ENCODE peak calls at places on chromosomes 13 and 19, in four cellular contexts. G, Q, F and C are unnamed samples.

GRCh38 chr19:47239610-47240296 is 8.8 kb upstream of the BBC3 start:
- DNase-seq in F (peak; percentile 90), Q (peak; percentile 97), G (peak; percentile 83), C (no peak)

GRCh38 chr19:31140717-31141116 is 208.5 kb downstream of the TSHZ3 start:
- DNase-seq in F (no peak), Q (no peak), G (no peak), C (no peak)

GRCh38 chr13:98173431-98173921 is 3.6 kb downstream of the RNF113B start:
- DNase-seq in F (no peak), Q (no peak), G (no peak), C (no peak)

GRCh38 chr19:3712663-3713531 is 4.7 kb downstream of the TJP3 start:
- DNase-seq in F (no peak), G (no peak), Q (no peak), C (no peak)

GRCh38 chr13:21672811-21673591 is 2.1 kb downstream of the FGF9 start:
- DNase-seq in F (no peak), G (no peak), Q (no peak), C (no peak)

GRCh38 chr19:56764296-56764695 is 76.2 kb downstream of the PEG3 start:
- DNase-seq in G (no peak), Q (no peak), F (no peak), C (no peak)

GRCh38 chr19:7871280-7871529 is 3.0 kb downstream of the PRR36 start:
- DNase-seq in Q (no peak), F (no peak), G (no peak), C (no peak)

GRCh38 chr13:33207616-33207964 is 78.0 kb downstream of the STARD13 start:
- DNase-seq in G (no peak), Q (no peak), F (no peak), C (no peak)

GRCh38 chr13:64551755-64552154 is 2678.4 kb downstream of the PCDH9 start:
- DNase-seq in F (no peak), Q (no peak), G (no peak), C (no peak)

GRCh38 chr13:37910790-37911189 is 41.2 kb upstream of the TRPC4 start:
- DNase-seq in G (no peak), Q (no peak), F (no peak), C (peak; percentile 45)

GRCh38 chr19:46491975-46492682 is 3.5 kb downstream of the PNMA8B start:
- DNase-seq in G (no peak), F (no peak), Q (peak; percentile 26), C (no peak)

GRCh38 chr19:45716314-45717130 is 14.2 kb downstream of the FBXO46 start:
- DNase-seq in Q (peak; percentile 57), F (no peak), G (no peak), C (no peak)

GRCh38 chr19:38731654-38732301 is 12.5 kb downstream of the CAPN12 start:
- DNase-seq in G (no peak), F (no peak), Q (no peak), C (no peak)

GRCh38 chr19:33703438-33703750 is 81.6 kb downstream of the CHST8 start:
- DNase-seq in G (no peak), F (no peak), Q (peak; percentile 5), C (no peak)

GRCh38 chr13:74573654-74574053 is 439.4 kb upstream of the KLF12 start:
- DNase-seq in G (peak; percentile 70), F (peak; percentile 68), Q (no peak), C (peak; percentile 7)

GRCh38 chr19:16167055-16167454 is 6.3 kb downstream of the CIB3 start:
- DNase-seq in G (no peak), F (no peak), Q (no peak), C (no peak)

GRCh38 chr13:102017248-102017647 is 384.6 kb downstream of the FGF14 start:
- DNase-seq in G (no peak), F (no peak), Q (no peak), C (no peak)

GRCh38 chr19:46517471-46517870 is 21.8 kb upstream of the PNMA8B start:
- DNase-seq in F (no peak), Q (no peak), G (no peak), C (no peak)

GRCh38 chr13:25920277-25920676 is 131.5 kb downstream of the SHISA2 start:
- DNase-seq in F (no peak), Q (no peak), G (no peak), C (no peak)

GRCh38 chr13:89282241-89282640 is 1611.1 kb downstream of the SLITRK5 start:
- DNase-seq in Q (no peak), G (no peak), F (no peak), C (no peak)

GRCh38 chr13:26604784-26605183 is 47.3 kb downstream of the WASF3 start:
- DNase-seq in Q (no peak), G (no peak), F (no peak), C (no peak)

GRCh38 chr19:50510121-50510670 is 795 bp downstream of the JOSD2 start:
- DNase-seq in G (no peak), F (no peak), Q (peak; percentile 76), C (no peak)

GRCh38 chr13:85995788-85996418 is 196.7 kb upstream of the SLITRK6 start:
- DNase-seq in F (no peak), Q (no peak), G (no peak), C (no peak)

GRCh38 chr13:46553521-46553885 is 533 bp downstream of the LRCH1 start:
- DNase-seq in F (peak; percentile 73), G (peak; percentile 33), Q (peak; percentile 60), C (peak; percentile 15)

GRCh38 chr13:52118595-52118994 is 10.3 kb downstream of the NEK5 start:
- DNase-seq in Q (no peak), F (no peak), G (no peak), C (peak; percentile 46)

GRCh38 chr19:45249261-45250033 is 1.6 kb upstream of the MARK4 start:
- DNase-seq in Q (no peak), F (no peak), G (no peak), C (no peak)

GRCh38 chr13:33644607-33645543 is 173.1 kb upstream of the RFC3 start:
- DNase-seq in F (no peak), G (no peak), Q (no peak), C (no peak)

GRCh38 chr13:113981201-113981605 is 7.3 kb upstream of the C13orf46 start:
- DNase-seq in G (no peak), Q (no peak), F (no peak), C (no peak)

GRCh38 chr19:17294051-17294891 is 9.0 kb downstream of the ABHD8 start:
- DNase-seq in Q (peak; percentile 90), G (peak; percentile 91), F (peak; percentile 99), C (peak; percentile 89)

GRCh38 chr19:11479470-11480080 is 1.3 kb downstream of the ELAVL3 start:
- DNase-seq in Q (peak; percentile 98), G (peak; percentile 93), F (peak; percentile 97), C (peak; percentile 100)

GRCh38 chr13:102020611-102021216 is 381.1 kb downstream of the FGF14 start:
- DNase-seq in F (no peak), G (no peak), Q (no peak), C (no peak)

GRCh38 chr19:55169136-55169535 is 2.7 kb upstream of the DNAAF3 start:
- DNase-seq in F (no peak), G (no peak), Q (no peak), C (no peak)

GRCh38 chr13:66994097-66994496 is 236.0 kb downstream of the PCDH9 start:
- DNase-seq in G (peak; percentile 83), F (peak; percentile 85), Q (peak; percentile 4), C (peak; percentile 31)

GRCh38 chr19:281156-281853 is 9.9 kb downstream of the PLPP2 start:
- DNase-seq in F (no peak), Q (no peak), G (no peak), C (no peak)

GRCh38 chr13:114095486-114095885 is 36.9 kb downstream of the RASA3 start:
- DNase-seq in Q (no peak), F (no peak), G (no peak), C (no peak)

GRCh38 chr13:22357132-22357531 is 686.3 kb downstream of the FGF9 start:
- DNase-seq in G (no peak), F (no peak), Q (no peak), C (no peak)

GRCh38 chr19:23810496-23810895 is 51.8 kb upstream of the ZNF681 start:
- DNase-seq in G (no peak), Q (no peak), F (no peak), C (no peak)

GRCh38 chr13:101157261-101157660 is 259.0 kb downstream of the NALCN start:
- DNase-seq in G (no peak), F (no peak), Q (no peak), C (no peak)

GRCh38 chr13:75357576-75358295 is 124.2 kb downstream of the TBC1D4 start:
- DNase-seq in F (peak; percentile 53), Q (peak; percentile 74), G (peak; percentile 57), C (peak; percentile 68)

GRCh38 chr19:2063824-2064223 is 12.8 kb upstream of the MKNK2 start:
- DNase-seq in Q (no peak), F (no peak), G (no peak), C (no peak)
- TF ChIP-seq TEAD4 in Q (no peak), F (no peak), G (no peak), C (no peak)

GRCh38 chr13:59012731-59013130 is 1151.0 kb downstream of the DIAPH3 start:
- DNase-seq in G (peak; percentile 26), F (no peak), Q (no peak), C (no peak)

GRCh38 chr13:59016250-59016649 is 1147.5 kb downstream of the DIAPH3 start:
- DNase-seq in G (no peak), Q (no peak), F (no peak), C (no peak)
- TF ChIP-seq TEAD4 in G (no peak), Q (no peak), F (no peak), C (no peak)

GRCh38 chr19:10193666-10194499 is 870 bp downstream of the DNMT1 start:
- DNase-seq in Q (no peak), F (peak; percentile 80), G (peak; percentile 47), C (peak; percentile 75)
- TF ChIP-seq TEAD4 in Q (no peak), F (no peak), G (peak; percentile 34), C (no peak)

DNA sequence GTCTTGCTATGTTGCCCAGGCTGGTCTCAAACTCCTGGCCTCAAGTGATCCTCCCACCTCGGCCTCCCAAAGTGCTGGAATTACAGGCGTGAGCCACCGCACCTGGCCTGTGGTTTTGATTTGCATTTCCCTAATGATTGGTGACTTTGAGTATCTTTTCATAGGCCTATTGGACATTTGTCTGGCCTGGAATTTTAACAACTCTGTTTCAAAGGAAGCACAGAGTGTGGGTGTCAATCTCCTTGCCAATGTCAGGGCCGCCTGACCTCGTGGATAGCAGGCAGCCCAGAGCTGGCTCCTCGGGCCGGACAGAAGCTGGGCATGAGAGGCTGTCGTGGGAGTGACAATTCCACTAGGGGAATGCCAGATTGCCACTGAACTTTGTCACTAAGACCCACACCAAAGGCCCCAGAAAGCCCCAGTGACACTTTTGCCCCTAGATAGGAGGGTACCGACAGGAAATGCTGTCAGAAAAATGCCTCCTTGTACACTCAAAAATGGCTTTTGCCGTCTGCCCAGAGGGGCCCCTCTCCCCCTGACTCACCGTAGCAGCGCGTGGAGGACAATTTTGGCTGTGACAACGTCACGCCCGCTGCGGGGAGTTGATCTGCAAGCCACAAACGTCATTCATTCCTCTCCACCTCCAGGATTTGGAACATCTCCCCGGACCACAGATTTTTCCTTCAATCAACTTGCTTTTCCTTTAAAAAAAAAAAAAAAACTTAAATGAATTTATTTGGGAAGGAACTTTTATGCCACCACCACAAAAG is 11.7 kb upstream of the ADGRE5 start:
- DNase-seq in Q (no peak), G (no peak), F (no peak), C (no peak)
- TF ChIP-seq TEAD4 in Q (no peak), G (no peak), F (no peak), C (no peak)